ENCODE peak calls at places on chromosome 7, in ten cellular contexts. One of them, this sample, is unnamed.

GRCh38 chr7:148274118-148274517 is 316.4 kb upstream of the C7orf33 start:
- DNase-seq in gastrocnemius medialis: no peak
- DNase-seq in GM13976: no peak
- DNase-seq in MCF 10A: no peak
- DNase-seq in AG09319: no peak
- DNase-seq in tibial nerve: no peak
- DNase-seq in K562: no peak
- DNase-seq in WERI-Rb-1: no peak
- DNase-seq in psoas muscle: no peak
- DNase-seq in fibroblast of pulmonary artery: no peak
- DNase-seq in this sample: no peak

GRCh38 chr7:145269418-145270161 is 433.7 kb upstream of the TPK1 start:
- DNase-seq in gastrocnemius medialis: no peak
- DNase-seq in GM13976: no peak
- DNase-seq in MCF 10A: peak; percentile 11
- DNase-seq in AG09319: no peak
- DNase-seq in tibial nerve: no peak
- DNase-seq in K562: no peak
- DNase-seq in WERI-Rb-1: no peak
- DNase-seq in psoas muscle: no peak
- DNase-seq in fibroblast of pulmonary artery: no peak
- DNase-seq in this sample: no peak

GRCh38 chr7:379456-380225 is 89.7 kb downstream of the FOXL3 start:
- DNase-seq in gastrocnemius medialis: no peak
- DNase-seq in GM13976: peak; percentile 53
- DNase-seq in MCF 10A: no peak
- DNase-seq in AG09319: no peak
- DNase-seq in tibial nerve: no peak
- DNase-seq in K562: peak; percentile 49
- DNase-seq in WERI-Rb-1: no peak
- DNase-seq in psoas muscle: no peak
- DNase-seq in fibroblast of pulmonary artery: no peak
- DNase-seq in this sample: peak; percentile 43

GRCh38 chr7:144437370-144438191 is 34.1 kb upstream of the NOBOX start:
- DNase-seq in gastrocnemius medialis: no peak
- DNase-seq in GM13976: peak; percentile 45
- DNase-seq in MCF 10A: peak; percentile 74
- DNase-seq in AG09319: peak; percentile 10
- DNase-seq in tibial nerve: peak; percentile 79
- DNase-seq in K562: peak; percentile 23
- DNase-seq in WERI-Rb-1: peak; percentile 70
- DNase-seq in psoas muscle: no peak
- DNase-seq in fibroblast of pulmonary artery: peak; percentile 88
- DNase-seq in this sample: peak; percentile 26

GRCh38 chr7:29924006-29924405 is 65.6 kb downstream of the SCRN1 start:
- DNase-seq in gastrocnemius medialis: no peak
- DNase-seq in GM13976: no peak
- DNase-seq in MCF 10A: no peak
- DNase-seq in AG09319: no peak
- DNase-seq in tibial nerve: no peak
- DNase-seq in K562: no peak
- DNase-seq in WERI-Rb-1: peak; percentile 28
- DNase-seq in psoas muscle: no peak
- DNase-seq in fibroblast of pulmonary artery: no peak
- DNase-seq in this sample: no peak

GRCh38 chr7:121132940-121133339 is 144.4 kb downstream of the CPED1 start:
- DNase-seq in gastrocnemius medialis: no peak
- DNase-seq in GM13976: no peak
- DNase-seq in MCF 10A: no peak
- DNase-seq in AG09319: no peak
- DNase-seq in tibial nerve: no peak
- DNase-seq in K562: no peak
- DNase-seq in WERI-Rb-1: no peak
- DNase-seq in psoas muscle: no peak
- DNase-seq in fibroblast of pulmonary artery: no peak
- DNase-seq in this sample: no peak

GRCh38 chr7:98378210-98378819 is 22.6 kb downstream of the BAIAP2L1 start:
- DNase-seq in gastrocnemius medialis: no peak
- DNase-seq in GM13976: no peak
- DNase-seq in MCF 10A: no peak
- DNase-seq in AG09319: no peak
- DNase-seq in tibial nerve: no peak
- DNase-seq in K562: no peak
- DNase-seq in WERI-Rb-1: no peak
- DNase-seq in psoas muscle: no peak
- DNase-seq in fibroblast of pulmonary artery: no peak
- DNase-seq in this sample: no peak

GRCh38 chr7:22723642-22724041 is 3.4 kb upstream of the IL6 start:
- DNase-seq in gastrocnemius medialis: no peak
- DNase-seq in GM13976: no peak
- DNase-seq in MCF 10A: no peak
- DNase-seq in AG09319: no peak
- DNase-seq in tibial nerve: no peak
- DNase-seq in K562: no peak
- DNase-seq in WERI-Rb-1: no peak
- DNase-seq in psoas muscle: no peak
- DNase-seq in fibroblast of pulmonary artery: peak; percentile 65
- DNase-seq in this sample: no peak

GRCh38 chr7:155749578-155749977 is 62.7 kb downstream of the SHH start:
- DNase-seq in gastrocnemius medialis: no peak
- DNase-seq in GM13976: no peak
- DNase-seq in MCF 10A: no peak
- DNase-seq in AG09319: no peak
- DNase-seq in tibial nerve: no peak
- DNase-seq in K562: no peak
- DNase-seq in WERI-Rb-1: no peak
- DNase-seq in psoas muscle: no peak
- DNase-seq in fibroblast of pulmonary artery: no peak
- DNase-seq in this sample: no peak

GRCh38 chr7:87797798-87798403 is 78.3 kb downstream of the SLC25A40 start:
- DNase-seq in gastrocnemius medialis: no peak
- DNase-seq in GM13976: peak; percentile 50
- DNase-seq in MCF 10A: peak; percentile 71
- DNase-seq in AG09319: peak; percentile 12
- DNase-seq in tibial nerve: peak; percentile 28
- DNase-seq in K562: no peak
- DNase-seq in WERI-Rb-1: no peak
- DNase-seq in psoas muscle: no peak
- DNase-seq in fibroblast of pulmonary artery: peak; percentile 75
- DNase-seq in this sample: peak; percentile 56

GRCh38 chr7:90574820-90575187 is 21.3 kb upstream of the CDK14 start:
- DNase-seq in gastrocnemius medialis: no peak
- DNase-seq in GM13976: no peak
- DNase-seq in MCF 10A: no peak
- DNase-seq in AG09319: no peak
- DNase-seq in tibial nerve: no peak
- DNase-seq in K562: no peak
- DNase-seq in WERI-Rb-1: no peak
- DNase-seq in psoas muscle: no peak
- DNase-seq in fibroblast of pulmonary artery: no peak
- DNase-seq in this sample: no peak

GRCh38 chr7:108002726-108003590 is at the start of gene LAMB1:
- DNase-seq in gastrocnemius medialis: no peak
- DNase-seq in GM13976: peak; percentile 47
- DNase-seq in MCF 10A: peak; percentile 75
- DNase-seq in AG09319: no peak
- DNase-seq in tibial nerve: peak; percentile 51
- DNase-seq in K562: peak; percentile 93
- DNase-seq in WERI-Rb-1: peak; percentile 80
- DNase-seq in psoas muscle: peak; percentile 81
- DNase-seq in fibroblast of pulmonary artery: peak; percentile 91
- DNase-seq in this sample: peak; percentile 49

GRCh38 chr7:128989961-128990360 is 52.2 kb downstream of the IRF5 start:
- DNase-seq in gastrocnemius medialis: no peak
- DNase-seq in GM13976: no peak
- DNase-seq in MCF 10A: no peak
- DNase-seq in AG09319: no peak
- DNase-seq in tibial nerve: no peak
- DNase-seq in K562: no peak
- DNase-seq in WERI-Rb-1: no peak
- DNase-seq in psoas muscle: no peak
- DNase-seq in fibroblast of pulmonary artery: no peak
- DNase-seq in this sample: no peak

GRCh38 chr7:17166824-17167379 is 131.6 kb upstream of the AHR start:
- DNase-seq in gastrocnemius medialis: no peak
- DNase-seq in GM13976: no peak
- DNase-seq in MCF 10A: no peak
- DNase-seq in AG09319: no peak
- DNase-seq in tibial nerve: no peak
- DNase-seq in K562: no peak
- DNase-seq in WERI-Rb-1: no peak
- DNase-seq in psoas muscle: no peak
- DNase-seq in fibroblast of pulmonary artery: no peak
- DNase-seq in this sample: no peak

GRCh38 chr7:130151591-130152269 is 53.5 kb downstream of the TMEM209 start:
- DNase-seq in gastrocnemius medialis: no peak
- DNase-seq in GM13976: no peak
- DNase-seq in MCF 10A: peak; percentile 11
- DNase-seq in AG09319: no peak
- DNase-seq in tibial nerve: no peak
- DNase-seq in K562: no peak
- DNase-seq in WERI-Rb-1: no peak
- DNase-seq in psoas muscle: no peak
- DNase-seq in fibroblast of pulmonary artery: peak; percentile 38
- DNase-seq in this sample: no peak

GRCh38 chr7:130486114-130486962 is 5.5 kb upstream of the MEST start:
- DNase-seq in gastrocnemius medialis: no peak
- DNase-seq in GM13976: peak; percentile 72
- DNase-seq in MCF 10A: peak; percentile 89
- DNase-seq in AG09319: no peak
- DNase-seq in tibial nerve: no peak
- DNase-seq in K562: peak; percentile 31
- DNase-seq in WERI-Rb-1: peak; percentile 14
- DNase-seq in psoas muscle: peak; percentile 56
- DNase-seq in fibroblast of pulmonary artery: no peak
- DNase-seq in this sample: peak; percentile 74

GRCh38 chr7:1193593-1194424 is 33.8 kb upstream of the ZFAND2A start:
- DNase-seq in gastrocnemius medialis: no peak
- DNase-seq in GM13976: no peak
- DNase-seq in MCF 10A: peak; percentile 67
- DNase-seq in AG09319: no peak
- DNase-seq in tibial nerve: no peak
- DNase-seq in K562: no peak
- DNase-seq in WERI-Rb-1: peak; percentile 73
- DNase-seq in psoas muscle: peak; percentile 46
- DNase-seq in fibroblast of pulmonary artery: peak; percentile 51
- DNase-seq in this sample: no peak

GRCh38 chr7:6228363-6228762 is 44.1 kb downstream of the CYTH3 start:
- DNase-seq in gastrocnemius medialis: no peak
- DNase-seq in GM13976: no peak
- DNase-seq in MCF 10A: no peak
- DNase-seq in AG09319: no peak
- DNase-seq in tibial nerve: no peak
- DNase-seq in K562: peak; percentile 59
- DNase-seq in WERI-Rb-1: no peak
- DNase-seq in psoas muscle: no peak
- DNase-seq in fibroblast of pulmonary artery: peak; percentile 69
- DNase-seq in this sample: no peak

GRCh38 chr7:115747174-115747573 is 283.4 kb downstream of the TFEC start:
- DNase-seq in gastrocnemius medialis: no peak
- DNase-seq in GM13976: no peak
- DNase-seq in MCF 10A: no peak
- DNase-seq in AG09319: no peak
- DNase-seq in tibial nerve: no peak
- DNase-seq in K562: no peak
- DNase-seq in WERI-Rb-1: no peak
- DNase-seq in psoas muscle: no peak
- DNase-seq in fibroblast of pulmonary artery: peak; percentile 3
- DNase-seq in this sample: no peak

DNA sequence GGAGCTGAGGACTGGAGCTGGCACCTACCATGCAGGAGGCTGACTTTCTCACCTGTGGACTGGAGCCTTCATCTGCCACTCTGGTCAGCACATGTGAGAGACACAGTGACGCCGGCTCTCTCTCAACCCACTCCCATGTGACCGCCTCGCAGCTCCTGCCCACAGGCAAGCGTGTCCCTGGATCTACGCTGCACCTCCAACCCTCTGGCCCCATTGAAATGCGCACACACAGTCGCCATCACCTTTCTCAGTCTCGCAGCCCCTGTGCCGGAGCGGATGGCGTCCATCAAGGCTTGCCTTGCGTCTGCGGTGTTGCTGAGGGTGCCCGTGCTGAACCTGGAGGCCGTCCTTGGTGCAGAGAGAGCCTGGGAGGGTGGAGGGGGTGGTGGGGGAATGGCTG is 242.2 kb upstream of the GRB10 start:
- DNase-seq in gastrocnemius medialis: no peak
- DNase-seq in GM13976: no peak
- DNase-seq in MCF 10A: no peak
- DNase-seq in AG09319: no peak
- DNase-seq in tibial nerve: no peak
- DNase-seq in K562: no peak
- DNase-seq in WERI-Rb-1: no peak
- DNase-seq in psoas muscle: no peak
- DNase-seq in fibroblast of pulmonary artery: no peak
- DNase-seq in this sample: no peak
- TF ChIP-seq CTCF in gastrocnemius medialis: no peak
- TF ChIP-seq CTCF in GM13976: no peak
- TF ChIP-seq CTCF in MCF 10A: no peak
- TF ChIP-seq CTCF in AG09319: no peak
- TF ChIP-seq CTCF in tibial nerve: no peak
- TF ChIP-seq CTCF in K562: no peak
- TF ChIP-seq CTCF in WERI-Rb-1: no peak
- TF ChIP-seq CTCF in psoas muscle: no peak
- TF ChIP-seq CTCF in fibroblast of pulmonary artery: no peak
- TF ChIP-seq CTCF in this sample: no peak

GRCh38 chr7:138618506-138618905 is 82.7 kb downstream of the SVOPL start:
- DNase-seq in gastrocnemius medialis: no peak
- DNase-seq in GM13976: no peak
- DNase-seq in MCF 10A: no peak
- DNase-seq in AG09319: no peak
- DNase-seq in tibial nerve: no peak
- DNase-seq in K562: no peak
- DNase-seq in WERI-Rb-1: no peak
- DNase-seq in psoas muscle: no peak
- DNase-seq in fibroblast of pulmonary artery: no peak
- DNase-seq in this sample: no peak
- TF ChIP-seq CTCF in gastrocnemius medialis: no peak
- TF ChIP-seq CTCF in GM13976: no peak
- TF ChIP-seq CTCF in MCF 10A: no peak
- TF ChIP-seq CTCF in AG09319: no peak
- TF ChIP-seq CTCF in tibial nerve: no peak
- TF ChIP-seq CTCF in K562: no peak
- TF ChIP-seq CTCF in WERI-Rb-1: no peak
- TF ChIP-seq CTCF in psoas muscle: no peak
- TF ChIP-seq CTCF in fibroblast of pulmonary artery: no peak
- TF ChIP-seq CTCF in this sample: no peak

GRCh38 chr7:49001610-49002033 is 77.3 kb downstream of the CDC14C start:
- DNase-seq in gastrocnemius medialis: no peak
- DNase-seq in GM13976: peak; percentile 34
- DNase-seq in MCF 10A: peak; percentile 64
- DNase-seq in AG09319: no peak
- DNase-seq in tibial nerve: peak; percentile 16
- DNase-seq in K562: peak; percentile 13
- DNase-seq in WERI-Rb-1: peak; percentile 75
- DNase-seq in psoas muscle: no peak
- DNase-seq in fibroblast of pulmonary artery: peak; percentile 0
- DNase-seq in this sample: peak; percentile 50
- TF ChIP-seq CTCF in gastrocnemius medialis: no peak
- TF ChIP-seq CTCF in GM13976: peak; percentile 54
- TF ChIP-seq CTCF in MCF 10A: peak; percentile 56
- TF ChIP-seq CTCF in AG09319: peak; percentile 60
- TF ChIP-seq CTCF in tibial nerve: no peak
- TF ChIP-seq CTCF in K562: no peak
- TF ChIP-seq CTCF in WERI-Rb-1: peak; percentile 86
- TF ChIP-seq CTCF in psoas muscle: no peak
- TF ChIP-seq CTCF in fibroblast of pulmonary artery: peak; percentile 16
- TF ChIP-seq CTCF in this sample: peak; percentile 34

GRCh38 chr7:23811540-23811939 is 101.5 kb downstream of the STK31 start:
- DNase-seq in gastrocnemius medialis: no peak
- DNase-seq in GM13976: no peak
- DNase-seq in MCF 10A: no peak
- DNase-seq in AG09319: no peak
- DNase-seq in tibial nerve: no peak
- DNase-seq in K562: peak; percentile 14
- DNase-seq in WERI-Rb-1: no peak
- DNase-seq in psoas muscle: no peak
- DNase-seq in fibroblast of pulmonary artery: peak; percentile 6
- DNase-seq in this sample: no peak
- TF ChIP-seq CTCF in gastrocnemius medialis: no peak
- TF ChIP-seq CTCF in GM13976: no peak
- TF ChIP-seq CTCF in MCF 10A: peak; percentile 35
- TF ChIP-seq CTCF in AG09319: peak; percentile 11
- TF ChIP-seq CTCF in tibial nerve: peak; percentile 13
- TF ChIP-seq CTCF in K562: no peak
- TF ChIP-seq CTCF in WERI-Rb-1: no peak
- TF ChIP-seq CTCF in psoas muscle: peak; percentile 15
- TF ChIP-seq CTCF in fibroblast of pulmonary artery: peak; percentile 38
- TF ChIP-seq CTCF in this sample: no peak